ENCODE peak calls at places on chromosomes 7 and 10, in five cellular contexts. D, C, S, V and H are unnamed samples.
A peak's percentile ranks its signal among the peaks of the same experiment; 100 is the strongest.

GRCh38 chr10:707456-707855 is 18.0 kb upstream of the DIP2C start:
- DNase-seq in D (no peak), C (no peak), S (no peak), V (no peak), H (no peak)

GRCh38 chr7:108376206-108376605 is 80.0 kb downstream of the NRCAM start:
- DNase-seq in D (no peak), C (no peak), S (no peak), V (no peak), H (no peak)

GRCh38 chr7:35849158-35849831 is 48.4 kb downstream of the SEPTIN7 start:
- DNase-seq in D (peak; percentile 33), C (no peak), S (no peak), V (no peak), H (no peak)

GRCh38 chr7:81079736-81080135 is 160.9 kb upstream of the SEMA3C start:
- DNase-seq in D (peak; percentile 17), C (no peak), S (no peak), V (no peak), H (no peak)

GRCh38 chr10:20839141-20839540 is 58.0 kb downstream of the NEBL start:
- DNase-seq in D (peak; percentile 0), C (no peak), S (no peak), V (no peak), H (no peak)

GRCh38 chr7:133819695-133820094 is 307.4 kb upstream of the LRGUK start:
- DNase-seq in D (no peak), C (no peak), S (no peak), V (no peak), H (no peak)

GRCh38 chr7:105218939-105219770 is 169.6 kb downstream of the SRPK2 start:
- DNase-seq in D (no peak), C (no peak), S (no peak), V (no peak), H (no peak)

GRCh38 chr7:66142334-66142733 is 27.7 kb downstream of the CRCP start:
- DNase-seq in D (no peak), C (no peak), S (no peak), V (no peak), H (no peak)

GRCh38 chr10:71191459-71192113 is 20.8 kb upstream of the UNC5B start:
- DNase-seq in D (no peak), C (no peak), S (no peak), V (no peak), H (no peak)

GRCh38 chr7:48004023-48004422 is 24.6 kb upstream of the HUS1 start:
- DNase-seq in D (peak; percentile 20), C (no peak), S (no peak), V (no peak), H (no peak)

GRCh38 chr10:133474833-133475734 is 21.3 kb downstream of the SCART1 start:
- DNase-seq in D (no peak), C (peak; percentile 30), S (no peak), V (no peak), H (no peak)

GRCh38 chr10:95391570-95392249 is 100.9 kb upstream of the PDLIM1 start:
- DNase-seq in D (peak; percentile 29), C (no peak), S (no peak), V (no peak), H (no peak)

GRCh38 chr10:129546106-129546505 is 79.1 kb downstream of the MGMT start:
- DNase-seq in D (no peak), C (no peak), S (no peak), V (no peak), H (no peak)

GRCh38 chr10:130371156-130371555 is 235.0 kb downstream of the GLRX3 start:
- DNase-seq in D (no peak), C (no peak), S (no peak), V (no peak), H (no peak)

GRCh38 chr7:22588396-22588795 is 88.4 kb upstream of the STEAP1B start:
- DNase-seq in D (peak; percentile 54), C (no peak), S (no peak), V (no peak), H (no peak)

GRCh38 chr10:79424221-79425073 is 21.0 kb downstream of the ZCCHC24 start:
- DNase-seq in D (peak; percentile 54), C (no peak), S (no peak), V (no peak), H (no peak)

GRCh38 chr7:157000741-157001653 is 9.5 kb downstream of the MNX1 start:
- DNase-seq in D (no peak), C (no peak), S (no peak), V (no peak), H (peak; percentile 54)

GRCh38 chr10:83680470-83680891 is 458.8 kb upstream of the GHITM start:
- DNase-seq in D (no peak), C (no peak), S (no peak), V (peak; percentile 7), H (peak; percentile 33)

GRCh38 chr7:157318015-157318706 is 18.6 kb upstream of the DNAJB6 start:
- DNase-seq in D (peak; percentile 29), C (no peak), S (no peak), V (no peak), H (no peak)

GRCh38 chr10:86100581-86101061 is 266.0 kb downstream of the GRID1 start:
- DNase-seq in D (peak; percentile 11), C (no peak), S (peak; percentile 45), V (no peak), H (no peak)

GRCh38 chr10:114401195-114401741 is 3.0 kb downstream of the AFAP1L2 start:
- DNase-seq in D (peak; percentile 89), C (no peak), S (no peak), V (no peak), H (no peak)

GRCh38 chr7:155164316-155164715 is 94.2 kb downstream of the HTR5A start:
- DNase-seq in D (no peak), C (no peak), S (no peak), V (no peak), H (no peak)